ENCODE peak calls at places on chromosome 1, in eight cellular contexts. U is esophagus squamous epithelium, V is K562, H is mesothelial cell of epicardium, K is WTC11, M is heart right ventricle, B is AG09309, Z is dorsolateral prefrontal cortex. T is an unnamed sample.

GRCh38 chr1:160085686-160086089 is 4.3 kb downstream of the KCNJ9 start:
- DNase-seq in Z (peak), V (peak), B (no peak), K (peak), U (no peak), M (peak), H (peak), T (peak)

GRCh38 chr1:71015745-71016144 is 31.9 kb downstream of the PTGER3 start:
- DNase-seq in K (no peak), U (no peak), B (no peak), M (no peak), H (no peak), V (no peak), Z (no peak), T (no peak)

GRCh38 chr1:61589382-61589765 is 135.6 kb downstream of the TM2D1 start:
- DNase-seq in K (no peak), M (peak), H (no peak), Z (no peak), B (no peak), U (no peak), V (no peak), T (no peak)

GRCh38 chr1:15220825-15221431 is 26.1 kb upstream of the FHAD1 start:
- DNase-seq in B (no peak), K (no peak), M (no peak), H (no peak), Z (no peak), V (no peak), U (no peak), T (no peak)

GRCh38 chr1:42311138-42311537 is 23.9 kb downstream of the FOXJ3 start:
- DNase-seq in U (no peak), H (no peak), M (no peak), V (no peak), K (no peak), Z (no peak), B (no peak), T (no peak)

GRCh38 chr1:185966487-185966886 is 232.3 kb downstream of the HMCN1 start:
- DNase-seq in M (no peak), V (no peak), H (no peak), U (no peak), K (no peak), Z (no peak), B (no peak), T (no peak)

GRCh38 chr1:111253876-111254275 is 26.4 kb downstream of the CHI3L2 start:
- DNase-seq in K (no peak), M (no peak), Z (peak), U (no peak), V (no peak), H (no peak), B (no peak), T (no peak)

GRCh38 chr1:111467805-111468716 is 5.7 kb upstream of the C1orf162 start:
- DNase-seq in B (no peak), V (peak), M (no peak), H (no peak), Z (no peak), U (no peak), K (no peak), T (no peak)

GRCh38 chr1:202565890-202566289 is 144.4 kb downstream of the SYT2 start:
- DNase-seq in B (no peak), K (no peak), M (no peak), H (no peak), V (no peak), Z (no peak), U (no peak), T (no peak)

GRCh38 chr1:71046891-71047634 is 553 bp downstream of the PTGER3 start:
- DNase-seq in V (peak), K (peak), Z (peak), M (peak), H (no peak), B (no peak), U (no peak), T (no peak)

GRCh38 chr1:36369061-36369470 is 16.7 kb downstream of the STK40 start:
- DNase-seq in U (no peak), B (no peak), M (peak), H (peak), Z (peak), V (peak), K (peak), T (peak)
- TF ChIP-seq CTCF in U (peak), B (peak), M (peak), H (peak), Z (peak), V (peak), K (peak), T (peak)

GRCh38 chr1:2106681-2107405 is 56.6 kb downstream of the PRKCZ start:
- DNase-seq in U (no peak), K (no peak), B (no peak), V (no peak), Z (no peak), M (peak), H (no peak), T (no peak)

GRCh38 chr1:2107586-2108212 is 57.5 kb downstream of the PRKCZ start:
- DNase-seq in U (no peak), Z (no peak), V (no peak), K (no peak), B (no peak), M (peak), H (no peak), T (no peak)

GRCh38 chr1:2108877-2109580 is 58.8 kb downstream of the PRKCZ start:
- DNase-seq in B (no peak), K (no peak), V (no peak), M (peak), H (no peak), U (no peak), Z (no peak), T (no peak)

GRCh38 chr1:2109581-2110021 is 59.4 kb downstream of the PRKCZ start:
- DNase-seq in Z (no peak), B (no peak), K (no peak), M (no peak), H (no peak), U (no peak), V (no peak), T (no peak)

GRCh38 chr1:2108213-2108876 is 58.1 kb downstream of the PRKCZ start:
- DNase-seq in B (no peak), K (peak), M (peak), H (no peak), Z (no peak), U (no peak), V (peak), T (no peak)
- TF ChIP-seq CTCF in B (peak), K (peak), M (no peak), H (peak), Z (peak), U (no peak), V (peak), T (peak)

DNA sequence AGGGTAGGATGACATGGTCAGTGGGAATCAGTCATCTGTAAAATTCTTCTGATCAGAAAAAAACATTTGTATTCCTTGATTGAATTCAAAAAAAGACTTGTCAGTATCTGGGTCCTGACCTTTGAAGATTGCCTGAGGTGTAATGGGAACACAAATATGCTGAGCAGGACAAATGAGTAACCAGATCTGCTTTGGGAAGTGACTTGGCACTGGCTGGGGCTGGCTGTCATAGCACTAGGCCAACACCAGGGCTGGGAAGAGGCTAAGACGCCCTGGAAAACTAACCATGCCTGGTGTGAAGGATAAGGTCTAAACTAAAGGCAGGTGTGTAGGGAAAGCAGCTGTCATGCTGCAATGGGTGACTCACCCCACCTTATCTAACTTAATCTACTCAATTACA is 452.9 kb upstream of the BEND5 start:
- DNase-seq in M (no peak), H (no peak), B (no peak), V (no peak), Z (no peak), U (no peak), K (peak), T (no peak)
- TF ChIP-seq CTCF in M (no peak), H (no peak), B (no peak), V (no peak), Z (no peak), U (no peak), K (no peak), T (no peak)

GRCh38 chr1:231210126-231210525 is 30.9 kb upstream of the GNPAT start:
- DNase-seq in V (no peak), M (no peak), Z (no peak), B (no peak), K (no peak), U (no peak), H (no peak), T (no peak)

GRCh38 chr1:231203259-231204057 is 37.6 kb upstream of the GNPAT start:
- DNase-seq in M (no peak), Z (no peak), V (no peak), H (no peak), B (no peak), K (no peak), U (no peak), T (no peak)

GRCh38 chr1:231208980-231209379 is 32.0 kb upstream of the GNPAT start:
- DNase-seq in U (no peak), V (no peak), M (no peak), Z (no peak), K (no peak), B (no peak), H (no peak), T (no peak)

GRCh38 chr1:231209531-231209930 is 31.5 kb upstream of the GNPAT start:
- DNase-seq in M (no peak), H (no peak), V (no peak), B (no peak), U (no peak), K (no peak), Z (no peak), T (no peak)

GRCh38 chr1:231206856-231207255 is 34.2 kb upstream of the GNPAT start:
- DNase-seq in B (no peak), H (no peak), M (no peak), Z (no peak), U (no peak), V (no peak), K (no peak), T (no peak)
- TF ChIP-seq CTCF in B (peak), H (no peak), M (no peak), Z (no peak), U (no peak), V (peak), K (no peak), T (no peak)

GRCh38 chr1:10032287-10032589 is 520 bp upstream of the UBE4B start:
- DNase-seq in H (no peak), V (no peak), B (no peak), K (no peak), Z (no peak), U (no peak), M (no peak), T (no peak)
- TF ChIP-seq CTCF in H (no peak), V (no peak), B (no peak), K (no peak), Z (no peak), U (no peak), M (no peak), T (no peak)

GRCh38 chr1:117694543-117694942 is 88.7 kb downstream of the TENT5C start:
- DNase-seq in K (no peak), B (no peak), U (no peak), Z (no peak), M (no peak), H (no peak), V (no peak), T (no peak)
- TF ChIP-seq CTCF in K (no peak), B (no peak), U (no peak), Z (no peak), M (no peak), H (no peak), V (no peak), T (no peak)